ENCODE peak calls at places on chromosomes 12 and 14, in four cellular contexts. Q is transverse colon, A is mesenchymal stem cell, R is Peyer's patch. X is an unnamed sample. For H3K4me1, the result is how much of the 10 kb centered on the place peaks cover.

GRCh38 chr12:3077572-3078081 is 448 bp downstream of the TSPAN9 start:
- DNase-seq in Q (peak), A (peak), R (peak), X (peak)

GRCh38 chr14:67618617-67619063 is 1.1 kb upstream of the ARG2 start:
- DNase-seq in R (no peak), Q (no peak), A (peak), X (peak)

GRCh38 chr14:79947440-79947839 is 263.9 kb downstream of the DIO2 start:
- DNase-seq in A (no peak), Q (no peak), R (no peak), X (no peak)

GRCh38 chr12:53343449-53343848 is 7.3 kb upstream of the SP7 start:
- DNase-seq in Q (no peak), A (no peak), R (no peak), X (no peak)

GRCh38 chr12:49322367-49322707 is 718 bp upstream of the TROAP start:
- DNase-seq in Q (no peak), R (no peak), A (no peak), X (no peak)

GRCh38 chr14:69133206-69134125 is 19.5 kb downstream of the DCAF5 start:
- DNase-seq in Q (no peak), R (no peak), A (peak), X (peak)

GRCh38 chr14:51823706-51824105 is 36.7 kb upstream of the GNG2 start:
- DNase-seq in A (no peak), Q (no peak), R (no peak), X (no peak)

GRCh38 chr12:105083551-105084105 is 630 bp downstream of the ALDH1L2 start:
- DNase-seq in Q (peak), A (peak), R (peak), X (peak)

GRCh38 chr14:65072256-65072655 is 30.1 kb downstream of the MAX start:
- DNase-seq in Q (no peak), R (no peak), A (no peak), X (no peak)

GRCh38 chr14:102560436-102561261 is 31.8 kb upstream of the RCOR1 start:
- DNase-seq in R (peak), Q (no peak), A (no peak), X (no peak)

GRCh38 chr14:30998100-30998706 is 27.2 kb upstream of the AP4S1 start:
- DNase-seq in Q (no peak), R (no peak), A (no peak), X (no peak)

GRCh38 chr12:54595471-54595870 is 7.0 kb upstream of the PPP1R1A start:
- DNase-seq in R (no peak), Q (no peak), A (no peak), X (no peak)

GRCh38 chr14:101732128-101732527 is 29.4 kb upstream of the PPP2R5C start:
- DNase-seq in Q (no peak), R (no peak), A (no peak), X (no peak)

GRCh38 chr14:61153914-61154545 is 127.1 kb downstream of the TMEM30B start:
- DNase-seq in A (no peak), Q (no peak), R (no peak), X (no peak)

GRCh38 chr14:67570453-67570852 is 29.6 kb downstream of the PIGH start:
- DNase-seq in R (no peak), A (no peak), Q (no peak), X (no peak)

GRCh38 chr12:67957383-67957782 is 31.9 kb upstream of the IFNG-AS1 start:
- DNase-seq in Q (no peak), A (no peak), R (no peak), X (no peak)

GRCh38 chr12:115240251-115240650 is 556.3 kb upstream of the TBX3 start:
- DNase-seq in R (no peak), A (no peak), Q (no peak), X (no peak)

GRCh38 chr14:81436296-81437138 is 36.4 kb upstream of the STON2 start:
- DNase-seq in R (peak), Q (peak), A (peak), X (peak)

GRCh38 chr12:77054856-77055255 is 10.5 kb downstream of the E2F7 start:
- DNase-seq in A (no peak), R (no peak), Q (no peak), X (no peak)

DNA sequence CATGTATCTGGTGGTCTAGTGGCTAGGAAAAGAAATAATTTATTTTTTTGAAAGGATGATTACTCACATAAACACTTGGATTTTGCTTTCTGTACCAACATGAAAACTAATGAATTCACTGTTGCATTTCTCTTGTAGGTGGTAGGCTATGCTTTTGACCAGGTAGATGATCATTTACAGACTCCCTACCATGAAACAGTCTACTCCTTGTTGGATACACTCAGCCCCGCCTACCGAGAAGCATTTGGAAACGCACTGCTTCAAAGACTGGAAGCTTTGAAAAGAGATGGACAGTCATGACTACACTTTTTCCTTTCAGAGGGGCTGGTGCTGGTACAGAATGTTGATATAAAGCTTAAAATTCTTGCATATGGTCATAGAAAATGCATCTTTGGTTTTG is 6.5 kb upstream of the AK7 start:
- DNase-seq in Q (no peak), R (no peak), A (no peak), X (no peak)
- H3K4me1 ChIP-seq in Q (under half), R (under half), A (under half), X (under half)

DNA sequence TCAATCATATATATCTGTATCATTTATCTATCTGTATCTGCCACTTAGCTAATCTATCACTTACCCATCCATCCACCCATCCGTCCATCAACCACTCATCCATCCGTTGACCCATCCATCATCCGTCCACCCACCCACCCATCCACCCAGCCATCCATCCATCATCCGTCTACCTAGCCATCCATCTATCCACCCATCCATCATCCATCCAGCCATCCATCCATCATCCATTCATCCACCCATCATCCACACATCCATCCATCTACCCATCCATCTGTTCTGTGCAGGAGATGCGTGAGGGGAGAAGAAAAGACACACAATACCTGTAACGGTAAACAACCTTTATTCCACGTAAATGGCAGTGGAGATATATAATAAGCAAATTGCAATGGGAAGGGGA is 20.2 kb downstream of the NOC4L start:
- DNase-seq in A (no peak), R (no peak), Q (no peak), X (no peak)
- H3K4me1 ChIP-seq in A (under half), R (under half), Q (under half), X (under half)

GRCh38 chr12:89345830-89346740 is 6.2 kb downstream of the DUSP6 start:
- DNase-seq in A (peak), Q (peak), R (peak), X (peak)

GRCh38 chr12:89344862-89345202 is 7.5 kb downstream of the DUSP6 start:
- DNase-seq in Q (no peak), R (no peak), A (no peak), X (no peak)

GRCh38 chr12:89345376-89345775 is 6.9 kb downstream of the DUSP6 start:
- DNase-seq in A (no peak), R (no peak), Q (no peak), X (no peak)

GRCh38 chr12:89347325-89347829 is 4.9 kb downstream of the DUSP6 start:
- DNase-seq in Q (no peak), A (no peak), R (no peak), X (no peak)

GRCh38 chr12:89346741-89347324 is 5.5 kb downstream of the DUSP6 start:
- DNase-seq in R (peak), A (peak), Q (no peak), X (peak)
- H3K4me1 ChIP-seq in R (under half), A (under half), Q (under half), X (under half)

GRCh38 chr12:122200541-122201175 is 2.9 kb upstream of the B3GNT4 start:
- DNase-seq in R (no peak), Q (no peak), A (no peak), X (no peak)
- H3K4me1 ChIP-seq in R (under half), Q (under half), A (under half), X (under half)

GRCh38 chr12:32651956-32652210 is 27.2 kb upstream of the DNM1L start:
- DNase-seq in Q (no peak), R (no peak), A (no peak), X (no peak)
- H3K4me1 ChIP-seq in Q (under half), R (under half), A (under half), X (under half)

DNA sequence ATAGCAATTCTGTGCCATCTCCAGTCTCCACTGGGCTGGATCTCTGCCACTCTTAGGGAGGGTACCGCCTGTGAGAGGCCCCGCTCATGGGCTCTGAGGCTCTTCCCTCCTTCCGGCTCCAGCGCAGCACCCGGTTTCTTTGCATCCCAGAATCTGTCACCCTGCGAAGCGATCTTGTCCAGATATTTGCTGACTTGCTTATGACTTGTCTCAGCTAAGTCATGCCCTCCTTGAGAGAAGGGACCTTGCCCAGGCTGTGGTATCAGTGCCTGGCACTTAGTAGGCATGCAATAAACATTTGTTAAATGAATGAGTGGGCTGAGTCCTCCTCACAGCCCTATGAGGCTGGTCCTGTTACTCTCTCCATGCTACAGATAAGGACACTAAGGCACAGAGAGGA is 13.4 kb downstream of the KRT80 start:
- DNase-seq in Q (no peak), R (no peak), A (no peak), X (no peak)
- H3K4me1 ChIP-seq in Q (under half), R (under half), A (half or more), X (under half)

DNA sequence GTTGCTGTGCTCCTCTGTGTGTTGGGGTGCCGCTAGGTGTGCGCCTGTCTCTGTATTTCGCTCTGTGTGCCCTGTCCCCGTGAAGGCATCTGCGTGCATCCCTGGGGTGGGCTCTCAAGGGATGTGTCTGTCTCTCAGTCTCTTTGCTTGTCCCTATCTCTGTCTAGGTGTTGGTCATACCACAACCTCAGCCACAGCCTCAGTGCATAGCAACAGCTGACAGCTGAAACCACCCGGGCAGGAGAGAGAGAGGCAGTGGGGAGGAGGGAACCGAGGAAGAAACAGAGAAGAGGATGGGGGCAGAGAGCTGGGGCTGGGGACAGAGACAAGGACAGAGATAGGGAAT is 953 bp upstream of the NXPH4 start:
- DNase-seq in R (peak), Q (no peak), A (peak), X (no peak)
- H3K4me1 ChIP-seq in R (under half), Q (under half), A (under half), X (under half)

GRCh38 chr14:105473033-105473676 is 1.5 kb upstream of the CRIP2 start:
- DNase-seq in A (no peak), Q (no peak), R (no peak), X (no peak)

GRCh38 chr14:105471823-105472495 is 2.7 kb upstream of the CRIP2 start:
- DNase-seq in A (no peak), Q (no peak), R (no peak), X (no peak)

GRCh38 chr14:105470812-105471771 is 3.5 kb upstream of the CRIP2 start:
- DNase-seq in A (peak), Q (no peak), R (no peak), X (no peak)

GRCh38 chr14:105473677-105474477 is 744 bp upstream of the CRIP2 start:
- DNase-seq in R (peak), A (peak), Q (peak), X (peak)

GRCh38 chr14:105472496-105472991 is 2.1 kb upstream of the CRIP2 start:
- DNase-seq in Q (no peak), R (no peak), A (no peak), X (no peak)
- H3K4me1 ChIP-seq in Q (under half), R (under half), A (half or more), X (under half)

X was measured in adrenal gland.